ENCODE peak calls at places on chromosome 18, in ten cellular contexts. N is NCI-H2171 treated with DMSO at 0.1 percent for 48 hours, U is GM13977, L is nucleus accumbens, D is psoas muscle, M is HTR-8/SVneo, H is foreskin fibroblast, Z is iPS-NIHi11, S is testis, P is posterior vena cava. C is an unnamed sample.

GRCh38 chr18:44895176-44895798 is 214.6 kb downstream of the SETBP1 start:
- DNase-seq in H (peak), S (peak), L (peak), Z (no peak), M (no peak), D (no peak), N (no peak), U (peak), P (no peak), C (peak)

GRCh38 chr18:47779381-47779780 is 151.1 kb downstream of the SMAD2 start:
- DNase-seq in L (no peak), D (no peak), U (no peak), M (no peak), S (no peak), H (no peak), P (no peak), N (no peak), Z (no peak), C (no peak)

GRCh38 chr18:49597556-49597955 is 35.7 kb downstream of the LIPG start:
- DNase-seq in M (no peak), Z (no peak), L (no peak), N (no peak), P (no peak), H (peak), D (no peak), U (no peak), S (no peak), C (no peak)

GRCh38 chr18:12470382-12471090 is 62.8 kb downstream of the PRELID3A start:
- DNase-seq in M (no peak), Z (no peak), U (no peak), N (peak), D (no peak), L (no peak), S (no peak), P (no peak), H (no peak), C (peak)

GRCh38 chr18:74546751-74547530 is 12.6 kb downstream of the CNDP1 start:
- DNase-seq in H (peak), D (peak), M (no peak), L (no peak), P (peak), S (no peak), Z (no peak), N (no peak), U (no peak), C (no peak)

GRCh38 chr18:44713435-44713834 is 32.7 kb downstream of the SETBP1 start:
- DNase-seq in L (no peak), P (no peak), D (no peak), S (no peak), H (no peak), M (no peak), U (no peak), N (no peak), Z (no peak), C (no peak)

GRCh38 chr18:55189972-55190371 is 230.7 kb upstream of the CCDC68 start:
- DNase-seq in P (no peak), N (peak), S (no peak), Z (peak), M (peak), L (no peak), H (no peak), D (no peak), U (no peak), C (no peak)

GRCh38 chr18:9825571-9826073 is 60.2 kb upstream of the TXNDC2 start:
- DNase-seq in D (no peak), U (no peak), P (no peak), M (peak), S (no peak), H (peak), N (no peak), L (no peak), Z (no peak), C (peak)

GRCh38 chr18:58302811-58303210 is 258.8 kb downstream of the NEDD4L start:
- DNase-seq in D (no peak), Z (no peak), M (no peak), U (no peak), P (no peak), N (no peak), L (no peak), S (no peak), H (no peak), C (no peak)

GRCh38 chr18:24627644-24628315 is 167.3 kb downstream of the HRH4 start:
- DNase-seq in H (no peak), S (no peak), N (no peak), U (no peak), D (no peak), P (no peak), Z (no peak), M (no peak), L (no peak), C (no peak)

GRCh38 chr18:70249118-70249517 is 39.7 kb upstream of the SOCS6 start:
- DNase-seq in H (peak), P (no peak), N (no peak), Z (no peak), U (no peak), L (no peak), D (no peak), M (no peak), S (no peak), C (no peak)

GRCh38 chr18:26757263-26758019 is 108.1 kb downstream of the AQP4 start:
- DNase-seq in L (no peak), P (no peak), M (no peak), S (no peak), U (no peak), N (no peak), Z (no peak), H (no peak), D (no peak), C (no peak)

GRCh38 chr18:57353940-57354461 is 1.6 kb downstream of the ST8SIA3 start:
- DNase-seq in N (peak), M (peak), P (peak), D (peak), H (peak), S (peak), L (no peak), Z (peak), U (peak), C (peak)

GRCh38 chr18:38951633-38952032 is 1386.0 kb upstream of the CELF4 start:
- DNase-seq in H (no peak), L (no peak), P (no peak), U (no peak), N (no peak), Z (no peak), M (no peak), D (no peak), S (no peak), C (no peak)

GRCh38 chr18:48749768-48750167 is 201.0 kb downstream of the SMAD7 start:
- DNase-seq in P (peak), M (no peak), Z (no peak), S (peak), H (peak), D (peak), L (no peak), U (no peak), N (no peak), C (no peak)

GRCh38 chr18:24497052-24497754 is 36.8 kb downstream of the HRH4 start:
- DNase-seq in H (peak), M (no peak), S (no peak), P (no peak), D (no peak), N (peak), U (no peak), Z (no peak), L (no peak), C (no peak)